ENCODE peak calls at places on chromosomes 11 and 22, in seven cellular contexts. T is A172, W is skeletal muscle cell, D is GM13976, X is amniotic stem cell, B is GM12865, C is body of pancreas. A is an unnamed sample.

GRCh38 chr22:17381237-17381913 is 12.1 kb downstream of the CECR2 start:
- DNase-seq in X (no peak), C (no peak), W (no peak), T (no peak), D (no peak), B (no peak), A (no peak)

GRCh38 chr11:125588505-125588904 is 4.1 kb upstream of the STT3A start:
- DNase-seq in W (no peak), D (no peak), C (no peak), X (no peak), T (no peak), B (no peak), A (no peak)

GRCh38 chr11:94271885-94272372 is 32.5 kb upstream of the IZUMO1R start:
- DNase-seq in C (no peak), X (no peak), D (peak; percentile 17), B (peak; percentile 90), W (no peak), T (no peak), A (no peak)

GRCh38 chr11:64121637-64122410 is 44.1 kb downstream of the MACROD1 start:
- DNase-seq in W (peak; percentile 41), D (no peak), T (peak; percentile 77), X (peak; percentile 25), B (no peak), C (no peak), A (no peak)

GRCh38 chr11:95563859-95564258 is 225.7 kb downstream of the FAM76B start:
- DNase-seq in W (no peak), T (no peak), X (no peak), C (no peak), D (no peak), B (no peak), A (no peak)

GRCh38 chr11:119608201-119608600 is 120.8 kb downstream of the NECTIN1 start:
- DNase-seq in C (no peak), D (no peak), T (no peak), W (no peak), B (no peak), X (no peak), A (no peak)

GRCh38 chr22:19709063-19709769 is 5.1 kb upstream of the SEPTIN5 start:
- DNase-seq in W (no peak), B (no peak), D (no peak), T (no peak), C (no peak), X (no peak), A (no peak)

GRCh38 chr11:65719887-65720236 is 736 bp downstream of the RNASEH2C start:
- DNase-seq in X (no peak), T (no peak), D (no peak), C (no peak), W (peak; percentile 14), B (peak; percentile 37), A (no peak)

GRCh38 chr11:72349616-72350218 is 84.6 kb downstream of the CLPB start:
- DNase-seq in D (no peak), B (no peak), T (no peak), C (no peak), W (no peak), X (no peak), A (no peak)

GRCh38 chr22:49203863-49204598 is 623.6 kb downstream of the BRD1 start:
- DNase-seq in C (no peak), X (no peak), W (no peak), B (no peak), T (no peak), D (no peak), A (no peak)

GRCh38 chr11:77779935-77780334 is 40.6 kb downstream of the RSF1 start:
- DNase-seq in T (peak; percentile 43), W (no peak), C (no peak), X (no peak), D (no peak), B (no peak), A (no peak)

GRCh38 chr11:68828155-68828931 is 13.4 kb downstream of the CPT1A start:
- DNase-seq in D (no peak), W (no peak), X (no peak), B (no peak), C (peak; percentile 66), T (no peak), A (no peak)

GRCh38 chr22:33687464-33687863 is 232.8 kb downstream of the LARGE1 start:
- DNase-seq in B (no peak), D (no peak), T (no peak), C (peak; percentile 39), W (no peak), X (no peak), A (no peak)

GRCh38 chr11:82733444-82734119 is at the start of gene FAM181B:
- DNase-seq in B (no peak), W (no peak), D (peak; percentile 36), T (no peak), X (no peak), C (peak; percentile 82), A (peak; percentile 64)

GRCh38 chr11:120932305-120932905 is 91.5 kb upstream of the TBCEL start:
- DNase-seq in X (no peak), B (no peak), W (no peak), D (no peak), C (no peak), T (no peak), A (no peak)

GRCh38 chr11:63567044-63567840 is 4.1 kb upstream of the PLAAT2 start:
- DNase-seq in D (peak; percentile 68), W (peak; percentile 67), C (peak; percentile 44), T (peak; percentile 92), B (peak; percentile 97), X (peak; percentile 70), A (no peak)

GRCh38 chr11:114326151-114326550 is 30.0 kb downstream of the NNMT start:
- DNase-seq in D (no peak), C (no peak), W (no peak), B (no peak), T (no peak), X (no peak), A (no peak)

GRCh38 chr11:72696866-72697428 is 22.7 kb upstream of the PDE2A start:
- DNase-seq in D (no peak), X (no peak), C (peak; percentile 37), B (no peak), T (no peak), W (no peak), A (no peak)

GRCh38 chr11:35045219-35045819 is 93.7 kb upstream of the CD44 start:
- DNase-seq in B (peak; percentile 66), C (peak; percentile 44), X (no peak), W (no peak), T (no peak), D (no peak), A (no peak)

A was measured in hypothalamus.